ENCODE peak calls at places on chromosomes 11 and 22, in six cellular contexts. S, Z, D, M, N and V are unnamed samples.

GRCh38 chr22:28440517-28441366 is 238.9 kb downstream of the TTC28 start:
- ATAC-seq in S (no peak), Z (no peak), D (no peak), M (peak; percentile 31), N (no peak), V (no peak)

GRCh38 chr11:38332046-38332445 is 1734.0 kb upstream of the RAG2 start:
- ATAC-seq in S (no peak), Z (no peak), D (no peak), M (no peak), N (no peak), V (no peak)

GRCh38 chr11:35144811-35145210 is 5.8 kb downstream of the CD44 start:
- ATAC-seq in S (no peak), Z (no peak), D (no peak), M (no peak), N (no peak), V (no peak)

GRCh38 chr22:50485221-50486131 is 1.2 kb upstream of the MIOX start:
- ATAC-seq in S (no peak), Z (no peak), D (no peak), M (peak; percentile 74), N (no peak), V (no peak)

GRCh38 chr22:19578180-19579004 is 54.2 kb upstream of the CLDN5 start:
- ATAC-seq in S (no peak), Z (no peak), D (no peak), M (no peak), N (no peak), V (no peak)

GRCh38 chr11:86497310-86497709 is 122.6 kb downstream of the CCDC81 start:
- ATAC-seq in S (no peak), Z (no peak), D (no peak), M (no peak), N (no peak), V (no peak)

GRCh38 chr22:38309614-38310517 is 7.4 kb downstream of the CSNK1E start:
- ATAC-seq in S (peak; percentile 46), Z (no peak), D (peak; percentile 34), M (peak; percentile 15), N (no peak), V (no peak)

GRCh38 chr11:19559746-19560145 is 152.9 kb upstream of the NAV2 start:
- ATAC-seq in S (no peak), Z (no peak), D (no peak), M (no peak), N (no peak), V (no peak)

GRCh38 chr11:130726234-130726559 is 190.1 kb downstream of the SNX19 start:
- ATAC-seq in S (peak; percentile 88), Z (no peak), D (peak; percentile 92), M (peak; percentile 27), N (no peak), V (no peak)

GRCh38 chr22:20946080-20946986 is 20.7 kb upstream of the AIFM3 start:
- ATAC-seq in S (no peak), Z (no peak), D (peak; percentile 67), M (no peak), N (no peak), V (no peak)

GRCh38 chr11:45754746-45755145 is 50.2 kb upstream of the SLC35C1 start:
- ATAC-seq in S (no peak), Z (no peak), D (peak; percentile 39), M (no peak), N (no peak), V (no peak)

GRCh38 chr22:20299736-20300136 is 20.1 kb downstream of the DGCR6L start:
- ATAC-seq in S (peak; percentile 60), Z (peak; percentile 54), D (peak; percentile 34), M (peak; percentile 57), N (peak; percentile 26), V (peak; percentile 56)

GRCh38 chr11:44877908-44878459 is 72.7 kb downstream of the TP53I11 start:
- ATAC-seq in S (no peak), Z (no peak), D (peak; percentile 71), M (no peak), N (no peak), V (no peak)

GRCh38 chr11:67357831-67358555 is 4.6 kb upstream of the POLD4 start:
- ATAC-seq in S (no peak), Z (no peak), D (no peak), M (no peak), N (no peak), V (no peak)

GRCh38 chr11:65096926-65097325 is 912 bp downstream of the VPS51 start:
- ATAC-seq in S (no peak), Z (peak; percentile 11), D (no peak), M (no peak), N (no peak), V (peak; percentile 0)

GRCh38 chr11:44256673-44257291 is 53.2 kb downstream of the ALX4 start:
- ATAC-seq in S (no peak), Z (no peak), D (peak; percentile 59), M (no peak), N (no peak), V (no peak)

GRCh38 chr22:42664976-42665831 is 16.0 kb upstream of the CYB5R3 start:
- ATAC-seq in S (no peak), Z (no peak), D (no peak), M (no peak), N (no peak), V (no peak)

GRCh38 chr11:73980001-73980960 is 2.4 kb downstream of the UCP2 start:
- ATAC-seq in S (no peak), Z (no peak), D (no peak), M (no peak), N (peak; percentile 52), V (peak; percentile 11)

GRCh38 chr11:8621147-8621546 is 27.1 kb upstream of the STK33 start:
- ATAC-seq in S (no peak), Z (no peak), D (no peak), M (no peak), N (no peak), V (no peak)

GRCh38 chr22:29765905-29766631 is 739 bp downstream of the ZMAT5 start:
- ATAC-seq in S (no peak), Z (peak; percentile 3), D (peak; percentile 7), M (peak; percentile 3), N (peak; percentile 12), V (peak; percentile 14)

GRCh38 chr11:15794361-15795150 is 561.8 kb downstream of the SOX6 start:
- ATAC-seq in S (no peak), Z (no peak), D (no peak), M (no peak), N (no peak), V (peak; percentile 72)

GRCh38 chr11:98059488-98059887 is 961.3 kb upstream of the CNTN5 start:
- ATAC-seq in S (no peak), Z (no peak), D (no peak), M (no peak), N (no peak), V (no peak)

GRCh38 chr22:31652129-31652528 is 9.9 kb downstream of the PISD start:
- ATAC-seq in S (no peak), Z (no peak), D (no peak), M (no peak), N (no peak), V (peak; percentile 51)

GRCh38 chr11:337711-338110 is 17.1 kb upstream of the IFITM3 start:
- ATAC-seq in S (no peak), Z (no peak), D (no peak), M (no peak), N (no peak), V (no peak)

GRCh38 chr11:79069504-79069903 is 371.3 kb downstream of the TENM4 start:
- ATAC-seq in S (no peak), Z (no peak), D (no peak), M (no peak), N (no peak), V (no peak)

GRCh38 chr22:42202669-42203068 is 67.8 kb downstream of the TCF20 start:
- ATAC-seq in S (no peak), Z (no peak), D (no peak), M (no peak), N (peak; percentile 74), V (peak; percentile 91)

GRCh38 chr22:32752868-32753520 is 48.5 kb upstream of the TIMP3 start:
- ATAC-seq in S (peak; percentile 52), Z (no peak), D (peak; percentile 54), M (peak; percentile 45), N (no peak), V (no peak)

GRCh38 chr22:22749167-22749758 is 104.8 kb downstream of the GGTLC2 start:
- ATAC-seq in S (no peak), Z (no peak), D (no peak), M (no peak), N (no peak), V (no peak)

GRCh38 chr11:121341609-121342008 is 49.0 kb downstream of the SC5D start:
- ATAC-seq in S (no peak), Z (no peak), D (no peak), M (no peak), N (peak; percentile 79), V (peak; percentile 69)

GRCh38 chr22:17842386-17842785 is 68.1 kb upstream of the BID start:
- ATAC-seq in S (no peak), Z (no peak), D (peak; percentile 52), M (no peak), N (peak; percentile 89), V (peak; percentile 90)

GRCh38 chr11:86355256-86355655 is 19.4 kb upstream of the CCDC81 start:
- ATAC-seq in S (no peak), Z (peak; percentile 50), D (no peak), M (no peak), N (no peak), V (no peak)

GRCh38 chr11:117202386-117203068 is 3.4 kb downstream of the TAGLN start:
- ATAC-seq in S (no peak), Z (no peak), D (no peak), M (no peak), N (no peak), V (no peak)

GRCh38 chr11:47468598-47469214 is 19.8 kb upstream of the RAPSN start:
- ATAC-seq in S (peak; percentile 52), Z (no peak), D (no peak), M (no peak), N (no peak), V (no peak)

GRCh38 chr11:134139873-134140331 is 71.0 kb downstream of the JAM3 start:
- ATAC-seq in S (peak; percentile 88), Z (peak; percentile 96), D (peak; percentile 89), M (peak; percentile 78), N (peak; percentile 93), V (peak; percentile 73)

GRCh38 chr11:104531075-104531474 is 367.1 kb upstream of the PDGFD start:
- ATAC-seq in S (no peak), Z (peak; percentile 54), D (no peak), M (no peak), N (peak; percentile 42), V (peak; percentile 40)

GRCh38 chr22:17412232-17412631 is 43.0 kb downstream of the CECR2 start:
- ATAC-seq in S (no peak), Z (no peak), D (no peak), M (no peak), N (no peak), V (no peak)

GRCh38 chr22:26981520-26981919 is 324.1 kb downstream of the MIAT start:
- ATAC-seq in S (peak; percentile 70), Z (no peak), D (no peak), M (no peak), N (no peak), V (no peak)

GRCh38 chr11:99535819-99536218 is 515.1 kb downstream of the CNTN5 start:
- ATAC-seq in S (no peak), Z (no peak), D (no peak), M (no peak), N (no peak), V (no peak)

GRCh38 chr11:111399187-111400031 is 20.3 kb upstream of the POU2AF1 start:
- ATAC-seq in S (no peak), Z (no peak), D (no peak), M (no peak), N (peak; percentile 65), V (no peak)